ENCODE peak calls at places on chromosomes 5 and 9, in five cellular contexts. U is choroid plexus epithelial cell, M is epithelial cell of esophagus, H is ovary, L is heart right ventricle. K is an unnamed sample.

GRCh38 chr5:148880696-148881095 is 54.3 kb downstream of the ADRB2 start:
- DNase-seq in U (no peak), M (no peak), H (no peak), L (no peak), K (no peak)

GRCh38 chr9:91059713-91060112 is 258.1 kb downstream of the SYK start:
- DNase-seq in U (no peak), M (peak; percentile 14), H (no peak), L (no peak), K (no peak)

GRCh38 chr9:71446499-71447411 is 321.6 kb downstream of the CEMIP2 start:
- DNase-seq in U (peak; percentile 50), M (peak; percentile 72), H (no peak), L (peak; percentile 21), K (peak; percentile 86)

GRCh38 chr5:3140117-3140516 is 388.6 kb upstream of the IRX2 start:
- DNase-seq in U (no peak), M (no peak), H (no peak), L (no peak), K (no peak)

GRCh38 chr9:137286980-137287383 is 9.5 kb downstream of the TOR4A start:
- DNase-seq in U (peak; percentile 66), M (peak; percentile 81), H (no peak), L (peak; percentile 59), K (no peak)

GRCh38 chr5:42898760-42899159 is 87.1 kb upstream of the SELENOP start:
- DNase-seq in U (no peak), M (no peak), H (no peak), L (no peak), K (no peak)

GRCh38 chr5:4905674-4906528 is 234.2 kb upstream of the ADAMTS16 start:
- DNase-seq in U (no peak), M (no peak), H (peak; percentile 81), L (no peak), K (no peak)

GRCh38 chr5:161096591-161096990 is 244.6 kb upstream of the ATP10B start:
- DNase-seq in U (no peak), M (peak; percentile 13), H (no peak), L (no peak), K (no peak)

GRCh38 chr9:100479820-100480219 is 6.9 kb downstream of the TMEFF1 start:
- DNase-seq in U (no peak), M (no peak), H (no peak), L (no peak), K (no peak)

GRCh38 chr5:67194169-67194568 is 2.4 kb downstream of the CD180 start:
- DNase-seq in U (no peak), M (no peak), H (no peak), L (no peak), K (no peak)

GRCh38 chr5:68641211-68641610 is 425.7 kb downstream of the PIK3R1 start:
- DNase-seq in U (no peak), M (no peak), H (no peak), L (no peak), K (no peak)

GRCh38 chr5:147140558-147140957 is 94.3 kb upstream of the STK32A start:
- DNase-seq in U (no peak), M (no peak), H (no peak), L (no peak), K (no peak)

GRCh38 chr5:73985145-73985544 is 359.1 kb downstream of the ARHGEF28 start:
- DNase-seq in U (peak; percentile 71), M (peak; percentile 81), H (no peak), L (no peak), K (no peak)
- TF ChIP-seq CTCF in U (peak; percentile 69), M (peak; percentile 65), H (no peak), L (peak; percentile 18), K (no peak)

GRCh38 chr5:156020650-156021049 is 306.3 kb upstream of the SGCD start:
- DNase-seq in U (no peak), M (no peak), H (no peak), L (no peak), K (no peak)

GRCh38 chr5:156019786-156020185 is 307.2 kb upstream of the SGCD start:
- DNase-seq in U (no peak), M (no peak), H (no peak), L (no peak), K (no peak)

DNA sequence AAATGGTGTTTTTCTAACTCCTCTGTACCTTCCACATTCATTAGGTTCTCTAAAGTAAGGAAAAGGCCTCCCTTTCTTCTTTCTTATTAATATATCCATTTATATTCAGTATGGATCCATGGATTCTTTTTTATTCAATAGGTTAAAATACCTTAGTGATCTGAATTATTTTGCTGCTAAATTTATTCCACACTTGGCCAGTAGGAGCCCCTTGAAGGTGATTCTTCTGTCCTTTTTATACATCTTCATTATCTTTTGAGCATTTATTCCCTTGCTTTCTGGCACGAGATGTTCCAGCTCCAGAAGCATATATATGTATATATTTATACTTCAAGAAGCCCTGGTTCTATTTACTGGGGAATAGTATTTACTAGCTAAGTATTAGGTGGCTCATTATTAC is 311.8 kb upstream of the SGCD start:
- DNase-seq in U (no peak), M (no peak), H (no peak), L (no peak), K (no peak)
- TF ChIP-seq CTCF in U (no peak), M (no peak), H (no peak), L (no peak), K (peak; percentile 43)

GRCh38 chr9:87792831-87793288 is 66.9 kb downstream of the CTSL start:
- DNase-seq in U (peak; percentile 93), M (peak; percentile 53), H (no peak), L (peak; percentile 68), K (no peak)
- TF ChIP-seq CTCF in U (peak; percentile 60), M (no peak), H (no peak), L (peak; percentile 24), K (no peak)

GRCh38 chr5:140346348-140347221 is at the start of gene HBEGF:
- DNase-seq in U (peak; percentile 66), M (peak; percentile 81), H (peak; percentile 78), L (peak; percentile 84), K (peak; percentile 81)
- TF ChIP-seq CTCF in U (peak; percentile 53), M (peak; percentile 44), H (peak; percentile 50), L (peak; percentile 52), K (peak; percentile 74)

K was measured in glutamatergic neuron.